ENCODE peak calls at places on chromosomes 1 and 21, in five cellular contexts. One of them, this sample, is unnamed. For H3K4me1, the result is how much of the 10 kb centered on the place peaks cover.

GRCh38 chr21:46150073-46150472 is 5.3 kb downstream of the FTCD start:
- DNase-seq in MM.1S: no peak
- DNase-seq in colonic mucosa: no peak
- DNase-seq in adipocyte: no peak
- DNase-seq in fibroblast of lung: no peak
- DNase-seq in this sample: peak

GRCh38 chr1:178684542-178685000 is 40.5 kb upstream of the RALGPS2 start:
- DNase-seq in fibroblast of lung: peak
- DNase-seq in adipocyte: peak
- DNase-seq in MM.1S: peak
- DNase-seq in colonic mucosa: no peak
- DNase-seq in this sample: no peak

GRCh38 chr1:2543543-2544092 is 12.6 kb upstream of the TNFRSF14 start:
- DNase-seq in colonic mucosa: no peak
- DNase-seq in fibroblast of lung: peak
- DNase-seq in MM.1S: no peak
- DNase-seq in adipocyte: no peak
- DNase-seq in this sample: no peak

GRCh38 chr1:11858968-11859871 is 475 bp upstream of the NPPB start:
- DNase-seq in colonic mucosa: peak
- DNase-seq in fibroblast of lung: peak
- DNase-seq in adipocyte: peak
- DNase-seq in MM.1S: peak
- DNase-seq in this sample: peak

GRCh38 chr1:159746676-159747075 is 32.3 kb upstream of the CRP start:
- DNase-seq in fibroblast of lung: no peak
- DNase-seq in MM.1S: no peak
- DNase-seq in colonic mucosa: no peak
- DNase-seq in adipocyte: peak
- DNase-seq in this sample: no peak

GRCh38 chr1:156772728-156773497 is 5.6 kb downstream of the PRCC start:
- DNase-seq in fibroblast of lung: no peak
- DNase-seq in colonic mucosa: no peak
- DNase-seq in MM.1S: no peak
- DNase-seq in adipocyte: no peak
- DNase-seq in this sample: no peak

GRCh38 chr1:175129997-175130648 is 62.5 kb downstream of the KIAA0040 start:
- DNase-seq in fibroblast of lung: peak
- DNase-seq in adipocyte: peak
- DNase-seq in MM.1S: no peak
- DNase-seq in colonic mucosa: no peak
- DNase-seq in this sample: no peak

GRCh38 chr1:11229178-11229577 is 33.2 kb downstream of the MTOR start:
- DNase-seq in adipocyte: no peak
- DNase-seq in colonic mucosa: no peak
- DNase-seq in MM.1S: no peak
- DNase-seq in fibroblast of lung: no peak
- DNase-seq in this sample: no peak

GRCh38 chr1:89407355-89407754 is 43.5 kb downstream of the GBP6 start:
- DNase-seq in MM.1S: peak
- DNase-seq in adipocyte: peak
- DNase-seq in colonic mucosa: no peak
- DNase-seq in fibroblast of lung: no peak
- DNase-seq in this sample: no peak

GRCh38 chr21:20999567-21000169 is 1.5 kb downstream of the NCAM2 start:
- DNase-seq in colonic mucosa: peak
- DNase-seq in adipocyte: peak
- DNase-seq in MM.1S: peak
- DNase-seq in fibroblast of lung: peak
- DNase-seq in this sample: no peak
- H3K4me3 ChIP-seq in colonic mucosa: no peak
- H3K4me3 ChIP-seq in adipocyte: peak
- H3K4me3 ChIP-seq in MM.1S: no peak
- H3K4me3 ChIP-seq in fibroblast of lung: peak
- H3K4me3 ChIP-seq in this sample: no peak

DNA sequence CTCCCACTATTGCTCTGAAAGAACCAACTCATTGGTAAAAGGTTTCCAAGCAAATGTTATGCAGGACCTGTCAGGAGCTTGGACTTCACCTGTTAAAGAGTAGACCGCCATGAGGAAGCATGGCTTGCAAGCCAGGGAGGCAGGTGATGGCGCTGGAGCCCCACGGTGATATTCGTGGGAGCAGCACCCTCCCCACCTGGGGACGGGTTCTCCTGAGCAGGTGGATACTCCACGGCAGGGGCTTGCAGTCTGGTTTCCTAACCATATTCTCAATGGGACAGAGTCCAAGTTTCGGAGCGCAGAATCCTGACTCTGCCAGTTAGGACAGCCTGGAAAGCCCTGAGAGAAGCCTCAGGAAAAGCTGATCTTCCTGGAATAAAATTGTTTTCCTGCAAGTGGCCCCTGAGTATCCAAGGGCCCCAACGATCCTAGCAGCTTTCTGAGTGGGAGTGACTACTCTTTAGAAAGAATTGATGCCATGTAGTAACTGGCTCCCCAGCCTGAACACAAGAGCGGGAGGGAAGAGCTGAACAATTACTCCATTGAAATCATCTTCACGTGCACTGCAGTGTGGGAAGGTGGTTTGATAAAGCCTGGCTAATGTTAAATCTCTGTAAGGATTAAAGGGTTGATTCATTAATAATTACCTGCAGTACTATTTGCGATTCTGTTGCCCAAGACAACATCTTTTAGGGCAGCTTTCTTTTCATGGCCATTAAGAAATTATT is 146.3 kb upstream of the RAB4A start:
- DNase-seq in MM.1S: no peak
- DNase-seq in fibroblast of lung: no peak
- DNase-seq in colonic mucosa: no peak
- DNase-seq in adipocyte: no peak
- DNase-seq in this sample: no peak
- H3K9ac ChIP-seq in MM.1S: no peak
- H3K9ac ChIP-seq in fibroblast of lung: no peak
- H3K9ac ChIP-seq in colonic mucosa: no peak
- H3K9ac ChIP-seq in adipocyte: no peak
- H3K9ac ChIP-seq in this sample: no peak

GRCh38 chr1:68916227-68916853 is 419.5 kb upstream of the DEPDC1 start:
- DNase-seq in adipocyte: peak
- DNase-seq in MM.1S: no peak
- DNase-seq in colonic mucosa: no peak
- DNase-seq in fibroblast of lung: peak
- DNase-seq in this sample: no peak
- H3K4me1 ChIP-seq in adipocyte: under half
- H3K4me1 ChIP-seq in MM.1S: under half
- H3K4me1 ChIP-seq in colonic mucosa: under half
- H3K4me1 ChIP-seq in fibroblast of lung: under half
- H3K4me1 ChIP-seq in this sample: under half

DNA sequence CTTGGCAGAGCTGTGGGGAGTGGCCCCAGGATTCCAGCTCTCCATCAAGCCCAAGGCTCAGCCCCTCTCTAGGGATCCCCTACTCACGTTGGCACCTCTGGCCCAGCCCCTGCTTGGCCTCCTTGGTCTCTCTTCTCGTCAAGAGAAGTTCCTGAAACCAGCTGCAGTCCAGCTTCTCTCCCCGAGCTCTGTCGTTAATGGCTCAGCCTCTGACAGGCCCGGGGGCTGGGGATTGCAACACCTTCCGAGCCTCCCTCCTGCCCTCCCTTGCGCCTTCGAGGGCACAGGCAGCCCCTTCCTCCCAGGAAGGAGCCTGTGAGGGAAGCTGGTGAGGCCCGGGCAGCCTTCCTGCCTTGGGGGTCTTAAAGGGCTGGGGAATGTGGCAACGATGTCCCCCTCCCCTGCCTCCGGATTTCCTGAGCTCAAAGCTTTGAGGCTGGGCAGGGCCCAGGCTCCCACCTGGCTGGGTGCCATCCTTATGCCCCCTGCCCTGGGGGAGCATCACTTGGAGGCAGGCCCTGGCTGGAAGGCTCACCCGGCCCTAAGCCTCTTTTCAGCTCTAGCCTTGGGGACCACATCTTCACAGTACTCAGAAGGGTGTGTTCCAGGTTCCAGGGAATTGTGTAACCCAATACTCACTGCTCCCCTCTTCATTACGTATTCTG is at the start of gene CSF3R:
- DNase-seq in fibroblast of lung: no peak
- DNase-seq in adipocyte: peak
- DNase-seq in MM.1S: no peak
- DNase-seq in colonic mucosa: no peak
- DNase-seq in this sample: no peak
- H3K4me3 ChIP-seq in fibroblast of lung: no peak
- H3K4me3 ChIP-seq in adipocyte: no peak
- H3K4me3 ChIP-seq in MM.1S: no peak
- H3K4me3 ChIP-seq in colonic mucosa: no peak
- H3K4me3 ChIP-seq in this sample: no peak

This sample was measured in kidney.